ENCODE peak calls at places on chromosomes 11 and 22, in seven cellular contexts. One of them, this sample, is unnamed. For H3K27me3, the result is how much of the 10 kb centered on the place peaks cover.

GRCh38 chr22:30863161-30863833 is 105.3 kb downstream of the MORC2 start:
- DNase-seq in tibial nerve: peak
- DNase-seq in uterus: no peak
- DNase-seq in body of pancreas: no peak
- DNase-seq in left ventricle myocardium inferior: no peak
- DNase-seq in tibial artery: peak
- DNase-seq in pancreas: peak
- DNase-seq in this sample: no peak

GRCh38 chr11:45328726-45329125 is 42.6 kb upstream of the SYT13 start:
- DNase-seq in tibial artery: no peak
- DNase-seq in pancreas: no peak
- DNase-seq in uterus: no peak
- DNase-seq in tibial nerve: no peak
- DNase-seq in body of pancreas: no peak
- DNase-seq in left ventricle myocardium inferior: no peak
- DNase-seq in this sample: no peak

GRCh38 chr11:113370634-113371033 is 16.9 kb upstream of the ANKK1 start:
- DNase-seq in tibial nerve: no peak
- DNase-seq in pancreas: no peak
- DNase-seq in uterus: no peak
- DNase-seq in tibial artery: no peak
- DNase-seq in body of pancreas: no peak
- DNase-seq in left ventricle myocardium inferior: no peak
- DNase-seq in this sample: no peak

GRCh38 chr11:116072776-116073175 is 568.6 kb upstream of the CADM1 start:
- DNase-seq in tibial nerve: no peak
- DNase-seq in body of pancreas: peak
- DNase-seq in uterus: no peak
- DNase-seq in tibial artery: no peak
- DNase-seq in pancreas: no peak
- DNase-seq in left ventricle myocardium inferior: no peak
- DNase-seq in this sample: no peak

GRCh38 chr11:82848829-82849228 is 51.4 kb downstream of the PRCP start:
- DNase-seq in tibial artery: no peak
- DNase-seq in pancreas: no peak
- DNase-seq in left ventricle myocardium inferior: no peak
- DNase-seq in uterus: no peak
- DNase-seq in body of pancreas: no peak
- DNase-seq in tibial nerve: no peak
- DNase-seq in this sample: no peak

GRCh38 chr11:72456651-72457050 is 22.3 kb upstream of the CLPB start:
- DNase-seq in uterus: no peak
- DNase-seq in tibial nerve: no peak
- DNase-seq in body of pancreas: no peak
- DNase-seq in pancreas: no peak
- DNase-seq in left ventricle myocardium inferior: no peak
- DNase-seq in tibial artery: no peak
- DNase-seq in this sample: no peak

GRCh38 chr11:28447226-28447625 is 339.0 kb downstream of the METTL15 start:
- DNase-seq in body of pancreas: no peak
- DNase-seq in tibial artery: no peak
- DNase-seq in pancreas: no peak
- DNase-seq in left ventricle myocardium inferior: no peak
- DNase-seq in tibial nerve: no peak
- DNase-seq in uterus: no peak
- DNase-seq in this sample: no peak

GRCh38 chr11:4066960-4067359 is 27.6 kb upstream of the RRM1 start:
- DNase-seq in left ventricle myocardium inferior: no peak
- DNase-seq in uterus: no peak
- DNase-seq in pancreas: no peak
- DNase-seq in body of pancreas: no peak
- DNase-seq in tibial nerve: no peak
- DNase-seq in tibial artery: no peak
- DNase-seq in this sample: no peak

GRCh38 chr22:36775589-36775965 is 342 bp downstream of the IFT27 start:
- DNase-seq in tibial artery: peak
- DNase-seq in pancreas: peak
- DNase-seq in uterus: peak
- DNase-seq in body of pancreas: peak
- DNase-seq in left ventricle myocardium inferior: peak
- DNase-seq in tibial nerve: no peak
- DNase-seq in this sample: peak

GRCh38 chr11:66069715-66070603 is at the start of gene PACS1:
- DNase-seq in tibial artery: peak
- DNase-seq in uterus: peak
- DNase-seq in tibial nerve: peak
- DNase-seq in pancreas: peak
- DNase-seq in left ventricle myocardium inferior: peak
- DNase-seq in body of pancreas: peak
- DNase-seq in this sample: peak

GRCh38 chr11:94834931-94835330 is 66.8 kb downstream of the AMOTL1 start:
- DNase-seq in left ventricle myocardium inferior: no peak
- DNase-seq in tibial nerve: no peak
- DNase-seq in tibial artery: no peak
- DNase-seq in uterus: no peak
- DNase-seq in pancreas: no peak
- DNase-seq in body of pancreas: no peak
- DNase-seq in this sample: no peak

GRCh38 chr11:31769241-31769640 is 41.9 kb downstream of the PAX6 start:
- DNase-seq in body of pancreas: no peak
- DNase-seq in tibial artery: no peak
- DNase-seq in left ventricle myocardium inferior: no peak
- DNase-seq in pancreas: no peak
- DNase-seq in tibial nerve: no peak
- DNase-seq in uterus: no peak
- DNase-seq in this sample: no peak

GRCh38 chr11:107916671-107917241 is 11.5 kb upstream of the RAB39A start:
- DNase-seq in pancreas: peak
- DNase-seq in body of pancreas: no peak
- DNase-seq in tibial nerve: no peak
- DNase-seq in tibial artery: no peak
- DNase-seq in left ventricle myocardium inferior: no peak
- DNase-seq in uterus: no peak
- DNase-seq in this sample: no peak

GRCh38 chr11:93908689-93909088 is 58.3 kb upstream of the VSTM5 start:
- DNase-seq in pancreas: no peak
- DNase-seq in body of pancreas: no peak
- DNase-seq in left ventricle myocardium inferior: no peak
- DNase-seq in tibial nerve: no peak
- DNase-seq in tibial artery: no peak
- DNase-seq in uterus: no peak
- DNase-seq in this sample: no peak

GRCh38 chr11:79456501-79456900 is 15.7 kb upstream of the TENM4 start:
- DNase-seq in tibial artery: no peak
- DNase-seq in pancreas: no peak
- DNase-seq in tibial nerve: no peak
- DNase-seq in left ventricle myocardium inferior: no peak
- DNase-seq in uterus: no peak
- DNase-seq in body of pancreas: no peak
- DNase-seq in this sample: no peak

GRCh38 chr11:66006134-66006890 is 4.0 kb downstream of the BANF1 start:
- DNase-seq in left ventricle myocardium inferior: no peak
- DNase-seq in tibial artery: no peak
- DNase-seq in body of pancreas: no peak
- DNase-seq in pancreas: no peak
- DNase-seq in uterus: no peak
- DNase-seq in tibial nerve: no peak
- DNase-seq in this sample: no peak

GRCh38 chr11:103051986-103052385 is 40.0 kb downstream of the DCUN1D5 start:
- DNase-seq in tibial nerve: no peak
- DNase-seq in tibial artery: no peak
- DNase-seq in pancreas: no peak
- DNase-seq in uterus: no peak
- DNase-seq in left ventricle myocardium inferior: no peak
- DNase-seq in body of pancreas: no peak
- DNase-seq in this sample: no peak

GRCh38 chr11:65180877-65181568 is 705 bp upstream of the CAPN1 start:
- DNase-seq in tibial nerve: no peak
- DNase-seq in uterus: peak
- DNase-seq in left ventricle myocardium inferior: peak
- DNase-seq in body of pancreas: peak
- DNase-seq in pancreas: peak
- DNase-seq in tibial artery: peak
- DNase-seq in this sample: peak

DNA sequence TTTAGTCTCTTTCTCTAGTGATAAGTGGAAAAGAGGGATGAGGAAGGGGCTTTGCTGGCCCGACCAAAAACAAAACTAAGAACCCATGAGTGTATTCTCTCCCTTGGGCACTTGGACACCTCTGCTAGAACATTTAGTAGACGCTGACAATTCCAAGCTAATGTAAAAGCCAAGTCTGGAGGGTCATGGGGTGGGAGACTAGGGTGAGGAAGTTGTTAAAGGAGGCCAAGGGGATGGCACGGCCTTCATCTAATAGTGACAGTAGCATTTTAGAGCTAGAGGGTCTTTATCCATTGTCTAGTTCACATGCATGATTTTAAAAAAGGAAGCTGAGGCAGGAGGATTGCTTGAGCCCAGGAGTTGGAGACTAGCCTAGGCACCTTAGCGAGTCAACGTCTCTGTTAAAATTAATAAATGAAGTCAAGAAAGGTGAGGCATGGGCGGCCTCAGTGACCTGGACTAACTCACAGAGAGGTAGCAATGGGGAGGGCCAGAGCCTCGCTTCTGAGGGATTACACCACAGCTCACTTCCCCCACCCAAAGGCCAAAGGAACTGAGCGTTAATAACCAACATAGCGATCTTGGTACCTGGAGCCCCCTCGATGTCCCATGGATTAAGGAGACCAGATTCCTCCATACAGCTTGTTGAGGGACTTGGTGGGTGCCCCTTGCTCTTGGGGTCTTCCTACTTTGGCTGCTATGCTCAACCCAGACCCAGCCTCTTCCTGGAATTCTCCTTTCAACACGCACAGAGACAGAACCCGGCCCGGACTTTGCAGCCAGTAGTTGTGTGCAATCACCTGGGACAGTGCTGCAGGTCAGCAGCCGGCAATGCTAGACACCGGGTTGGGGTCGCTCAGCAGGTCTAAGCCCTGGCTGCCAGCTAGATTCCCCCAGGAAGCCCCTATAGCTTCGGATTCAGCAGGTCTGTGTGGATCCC is 70.4 kb downstream of the BCR start:
- DNase-seq in uterus: no peak
- DNase-seq in tibial nerve: no peak
- DNase-seq in tibial artery: no peak
- DNase-seq in left ventricle myocardium inferior: no peak
- DNase-seq in body of pancreas: no peak
- DNase-seq in pancreas: no peak
- DNase-seq in this sample: no peak
- H3K27ac ChIP-seq in uterus: no peak
- H3K27ac ChIP-seq in tibial nerve: no peak
- H3K27ac ChIP-seq in tibial artery: no peak
- H3K27ac ChIP-seq in left ventricle myocardium inferior: no peak
- H3K27ac ChIP-seq in body of pancreas: peak
- H3K27ac ChIP-seq in pancreas: no peak
- H3K27ac ChIP-seq in this sample: no peak

GRCh38 chr11:2136952-2137201 is 2.3 kb downstream of the IGF2 start:
- DNase-seq in pancreas: no peak
- DNase-seq in tibial nerve: no peak
- DNase-seq in tibial artery: no peak
- DNase-seq in body of pancreas: no peak
- DNase-seq in uterus: no peak
- DNase-seq in left ventricle myocardium inferior: no peak
- DNase-seq in this sample: no peak
- H3K27me3 ChIP-seq in pancreas: under half
- H3K27me3 ChIP-seq in tibial nerve: half or more
- H3K27me3 ChIP-seq in tibial artery: under half
- H3K27me3 ChIP-seq in body of pancreas: under half
- H3K27me3 ChIP-seq in uterus: under half
- H3K27me3 ChIP-seq in left ventricle myocardium inferior: half or more
- H3K27me3 ChIP-seq in this sample: half or more

DNA sequence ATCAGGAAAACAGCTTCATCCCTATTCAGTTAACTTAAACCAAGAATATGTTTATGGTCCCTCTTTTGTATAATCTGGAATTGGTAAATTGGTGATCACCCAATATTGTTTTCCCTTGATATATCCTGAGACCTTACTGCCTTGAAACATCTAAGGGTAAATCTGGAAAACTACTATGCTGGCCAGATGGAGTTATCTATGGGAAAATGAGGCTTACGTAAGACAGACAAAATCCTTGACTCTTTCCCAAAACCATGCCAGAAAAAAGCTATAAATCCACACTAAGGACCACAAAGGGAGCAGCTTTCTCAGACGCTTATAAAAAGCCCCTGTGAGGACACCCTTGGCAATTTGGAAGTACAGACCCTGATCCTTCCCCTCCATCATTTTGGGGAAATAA is 6.3 kb upstream of the AMBRA1 start:
- DNase-seq in tibial nerve: no peak
- DNase-seq in left ventricle myocardium inferior: no peak
- DNase-seq in body of pancreas: no peak
- DNase-seq in pancreas: no peak
- DNase-seq in tibial artery: no peak
- DNase-seq in uterus: no peak
- DNase-seq in this sample: no peak
- H3K27ac ChIP-seq in tibial nerve: peak
- H3K27ac ChIP-seq in left ventricle myocardium inferior: peak
- H3K27ac ChIP-seq in body of pancreas: no peak
- H3K27ac ChIP-seq in pancreas: no peak
- H3K27ac ChIP-seq in tibial artery: peak
- H3K27ac ChIP-seq in uterus: peak
- H3K27ac ChIP-seq in this sample: no peak

GRCh38 chr11:1108246-1108900 is 33.7 kb downstream of the MUC2 start:
- DNase-seq in tibial nerve: no peak
- DNase-seq in left ventricle myocardium inferior: no peak
- DNase-seq in pancreas: no peak
- DNase-seq in body of pancreas: no peak
- DNase-seq in uterus: no peak
- DNase-seq in tibial artery: no peak
- DNase-seq in this sample: no peak

GRCh38 chr11:1104411-1105182 is 29.9 kb downstream of the MUC2 start:
- DNase-seq in body of pancreas: no peak
- DNase-seq in tibial artery: no peak
- DNase-seq in tibial nerve: no peak
- DNase-seq in pancreas: no peak
- DNase-seq in left ventricle myocardium inferior: no peak
- DNase-seq in uterus: no peak
- DNase-seq in this sample: no peak

GRCh38 chr11:1107316-1108245 is 32.9 kb downstream of the MUC2 start:
- DNase-seq in tibial nerve: no peak
- DNase-seq in uterus: no peak
- DNase-seq in pancreas: no peak
- DNase-seq in tibial artery: no peak
- DNase-seq in left ventricle myocardium inferior: no peak
- DNase-seq in body of pancreas: no peak
- DNase-seq in this sample: no peak

GRCh38 chr11:1105183-1105565 is 30.5 kb downstream of the MUC2 start:
- DNase-seq in body of pancreas: no peak
- DNase-seq in tibial nerve: no peak
- DNase-seq in tibial artery: no peak
- DNase-seq in left ventricle myocardium inferior: no peak
- DNase-seq in uterus: no peak
- DNase-seq in pancreas: no peak
- DNase-seq in this sample: no peak

DNA sequence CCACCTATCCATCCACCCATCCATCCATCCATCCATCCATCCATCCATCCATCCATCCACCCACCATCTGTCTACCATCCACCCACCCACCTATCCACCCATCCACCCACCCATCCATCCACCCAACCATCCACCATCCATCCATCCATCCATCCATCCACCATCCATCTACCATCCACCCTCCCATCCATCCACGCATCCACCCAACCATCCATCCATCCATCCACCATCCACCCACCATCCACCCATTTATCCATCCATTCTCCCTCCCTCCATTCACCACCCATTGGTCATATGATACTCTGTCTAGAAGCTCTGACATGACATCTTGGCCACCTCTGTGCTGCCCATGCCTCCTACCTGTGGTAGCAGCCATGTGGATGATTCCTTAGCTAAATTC is 31.7 kb downstream of the MUC2 start:
- DNase-seq in tibial nerve: no peak
- DNase-seq in body of pancreas: no peak
- DNase-seq in uterus: no peak
- DNase-seq in tibial artery: no peak
- DNase-seq in left ventricle myocardium inferior: no peak
- DNase-seq in pancreas: no peak
- DNase-seq in this sample: no peak
- H3K27me3 ChIP-seq in tibial nerve: under half
- H3K27me3 ChIP-seq in body of pancreas: under half
- H3K27me3 ChIP-seq in uterus: under half
- H3K27me3 ChIP-seq in tibial artery: under half
- H3K27me3 ChIP-seq in left ventricle myocardium inferior: under half
- H3K27me3 ChIP-seq in pancreas: under half
- H3K27me3 ChIP-seq in this sample: under half